ENCODE peak calls at places on chromosomes 13 and 19, in four cellular contexts. M is suprapubic skin, U is body of pancreas, Z is heart left ventricle. O is an unnamed sample. For H3K4me1, the result is how much of the 10 kb centered on the place peaks cover.

GRCh38 chr13:50130686-50131051 is 115.4 kb downstream of the KCNRG start:
- DNase-seq in M (no peak), U (no peak), Z (peak), O (no peak)

GRCh38 chr13:87810920-87811344 is 139.8 kb downstream of the SLITRK5 start:
- DNase-seq in M (no peak), U (peak), Z (no peak), O (no peak)

GRCh38 chr13:108332791-108333190 is 63.3 kb downstream of the TNFSF13B start:
- DNase-seq in M (no peak), U (no peak), Z (no peak), O (no peak)

GRCh38 chr13:114115796-114116195 is 16.6 kb downstream of the RASA3 start:
- DNase-seq in M (peak), U (no peak), Z (no peak), O (no peak)

GRCh38 chr13:95156208-95156607 is 145.0 kb downstream of the ABCC4 start:
- DNase-seq in M (no peak), U (no peak), Z (no peak), O (no peak)

GRCh38 chr19:33062902-33063301 is 1.8 kb downstream of the RHPN2 start:
- DNase-seq in M (no peak), U (no peak), Z (no peak), O (no peak)

GRCh38 chr13:23722726-23723453 is 152.7 kb downstream of the TNFRSF19 start:
- DNase-seq in M (no peak), U (no peak), Z (no peak), O (no peak)

GRCh38 chr19:7505682-7506384 is 10.1 kb upstream of the ZNF358 start:
- DNase-seq in M (no peak), U (peak), Z (peak), O (no peak)

GRCh38 chr19:19214892-19215291 is 3.1 kb downstream of the NCAN start:
- DNase-seq in M (no peak), U (peak), Z (no peak), O (no peak)

GRCh38 chr13:35964764-35965163 is 166.4 kb downstream of the DCLK1 start:
- DNase-seq in M (no peak), U (no peak), Z (no peak), O (no peak)

GRCh38 chr19:47608908-47609879 is at the start of gene BICRA:
- DNase-seq in M (peak), U (peak), Z (peak), O (peak)
- TF ChIP-seq POLR2A in M (no peak), U (peak), Z (no peak), O (peak)

DNA sequence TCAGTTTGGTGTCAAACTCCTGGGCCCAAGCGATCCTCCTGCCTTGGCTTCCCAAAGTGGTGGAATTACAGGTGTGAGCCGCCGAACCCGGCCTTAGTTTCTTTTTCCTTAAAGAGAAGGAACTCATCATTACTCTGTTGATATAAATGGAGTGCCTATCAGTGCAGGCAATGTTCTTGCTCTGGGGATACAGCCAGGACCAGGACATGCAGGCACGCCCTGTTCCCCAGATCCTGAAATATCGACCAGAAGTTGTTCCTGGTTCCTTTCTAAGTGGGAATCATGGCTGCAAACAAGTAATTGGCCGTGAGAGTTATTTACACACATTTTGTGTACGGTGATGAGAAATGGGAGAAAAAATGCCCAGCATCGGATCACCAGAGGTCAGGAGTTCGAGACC is 8.4 kb downstream of the DNM2 start:
- DNase-seq in M (no peak), U (no peak), Z (no peak), O (no peak)
- H3K4me1 ChIP-seq in M (under half), U (under half), Z (half or more), O (half or more)

DNA sequence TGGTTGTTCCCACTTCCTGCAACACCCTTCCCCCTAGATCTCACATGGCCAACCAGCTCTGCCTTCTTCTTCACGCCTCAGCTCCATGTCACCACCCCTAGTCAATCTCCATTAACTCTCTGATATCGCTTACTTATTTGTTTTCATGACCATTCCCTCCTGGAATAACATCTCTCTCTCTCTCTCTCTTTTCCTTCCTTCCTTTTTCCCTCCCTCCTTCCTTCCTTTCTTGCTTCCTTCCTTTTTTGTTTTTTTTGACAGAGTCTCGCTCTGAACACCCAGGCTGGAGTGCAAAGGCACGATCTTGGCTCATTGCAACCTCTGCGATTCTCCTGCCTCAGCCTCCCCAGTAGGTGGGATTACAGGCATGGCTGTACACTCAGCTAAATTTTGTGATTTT is 44.9 kb upstream of the ADGRL1 start:
- DNase-seq in M (no peak), U (no peak), Z (no peak), O (no peak)
- TF ChIP-seq POLR2A in M (no peak), U (no peak), Z (no peak), O (no peak)

GRCh38 chr13:74102691-74103090 is 31.5 kb downstream of the KLF12 start:
- DNase-seq in M (no peak), U (no peak), Z (no peak), O (no peak)

GRCh38 chr13:74104661-74105275 is 29.4 kb downstream of the KLF12 start:
- DNase-seq in M (no peak), U (no peak), Z (no peak), O (no peak)

GRCh38 chr13:74103196-74103595 is 31.0 kb downstream of the KLF12 start:
- DNase-seq in M (no peak), U (no peak), Z (no peak), O (no peak)

GRCh38 chr13:74103970-74104555 is 30.1 kb downstream of the KLF12 start:
- DNase-seq in M (no peak), U (no peak), Z (no peak), O (no peak)

DNA sequence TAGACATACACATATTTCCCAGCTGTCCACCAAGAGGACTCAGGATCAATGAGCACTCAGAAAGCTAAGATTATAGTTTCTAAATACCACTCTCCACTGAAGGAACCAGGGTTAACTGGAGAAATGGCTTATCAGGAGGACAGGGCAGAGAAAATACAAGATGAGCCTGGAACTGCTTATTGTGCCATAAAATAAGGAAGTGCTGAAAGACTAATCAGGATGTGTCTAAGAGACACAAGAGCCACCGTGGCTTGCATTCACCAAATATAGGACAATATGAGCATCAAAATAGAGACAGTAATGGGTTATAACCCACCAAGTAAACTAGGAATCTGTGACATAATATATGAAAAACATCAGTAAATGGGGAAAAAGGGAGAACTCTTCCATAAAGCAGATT is 32.8 kb downstream of the KLF12 start:
- DNase-seq in M (no peak), U (no peak), Z (no peak), O (no peak)
- H3K4me1 ChIP-seq in M (under half), U (under half), Z (under half), O (under half)

GRCh38 chr19:12484371-12485322 is at the start of gene ZNF709:
- DNase-seq in M (peak), U (peak), Z (peak), O (peak)
- TF ChIP-seq POLR2A in M (no peak), U (peak), Z (no peak), O (no peak)

GRCh38 chr13:40598599-40598998 is 67.8 kb downstream of the FOXO1 start:
- DNase-seq in M (no peak), U (peak), Z (no peak), O (peak)
- H3K4me1 ChIP-seq in M (under half), U (half or more), Z (under half), O (half or more)

DNA sequence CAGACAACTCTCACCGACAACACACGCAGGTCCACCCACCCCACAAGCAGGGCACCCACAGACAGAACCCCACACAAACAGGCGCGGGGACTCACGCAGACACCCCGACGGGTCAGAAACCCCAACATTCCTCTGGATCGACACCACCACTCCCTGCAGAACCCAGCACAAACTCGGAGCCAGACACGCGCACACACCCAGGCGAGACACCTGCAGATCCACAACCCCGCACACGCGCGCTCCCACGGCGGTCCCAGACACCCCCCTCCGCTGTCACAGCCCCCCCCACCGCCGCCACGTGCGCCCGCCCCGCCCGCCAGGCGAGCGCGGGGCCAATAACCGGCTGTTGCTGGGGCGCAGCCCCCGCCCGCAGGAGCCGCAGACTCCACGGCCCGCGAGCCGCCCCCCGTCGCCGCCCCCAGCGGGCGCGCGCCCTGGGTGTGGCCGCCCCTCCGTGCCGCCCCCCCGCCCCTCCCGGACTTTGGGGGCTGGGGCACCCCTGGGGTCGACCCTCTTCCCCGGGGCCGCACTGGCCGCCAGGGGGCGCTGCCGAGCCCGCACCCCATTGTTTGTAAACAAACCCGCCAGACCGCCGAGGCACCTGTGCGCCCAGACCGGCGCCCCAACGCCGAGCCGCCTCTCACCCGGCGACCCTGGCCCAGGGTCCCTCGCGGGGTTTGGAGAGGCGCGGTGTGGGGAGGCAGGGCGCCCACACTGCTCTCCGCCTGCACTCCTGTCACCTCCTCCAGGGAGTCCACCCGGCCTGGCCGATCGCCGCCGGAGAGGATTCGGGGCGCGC is 678 bp downstream of the BBC3 start:
- DNase-seq in M (no peak), U (peak), Z (peak), O (no peak)
- TF ChIP-seq POLR2A in M (no peak), U (no peak), Z (no peak), O (no peak)

DNA sequence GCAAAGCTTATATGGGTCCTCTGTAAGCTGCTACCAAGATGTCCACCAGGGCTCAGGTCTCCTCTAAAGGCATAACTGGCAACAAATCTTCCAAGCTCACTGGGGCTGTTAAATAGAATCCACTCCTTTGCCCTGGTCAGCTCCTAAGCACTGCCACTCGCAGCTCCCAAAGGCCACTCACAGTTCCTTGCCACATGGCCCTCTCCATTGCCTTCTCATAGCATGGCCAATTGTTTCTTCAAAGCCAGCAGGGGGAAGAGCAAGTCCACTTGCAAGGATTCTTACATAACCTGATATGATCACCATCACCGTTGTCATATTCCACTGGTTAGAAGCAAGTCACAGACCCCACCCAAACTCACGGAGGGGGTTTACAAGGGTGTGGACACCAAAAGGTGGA is 199.5 kb downstream of the SUCLA2 start:
- DNase-seq in M (no peak), U (no peak), Z (no peak), O (no peak)
- H3K4me1 ChIP-seq in M (under half), U (under half), Z (under half), O (under half)